ENCODE peak calls at places on chromosomes 5 and 9, in eight cellular contexts. W is GM13977; C is activated CD4-positive, alpha-beta T cell treated with anti-CD3 and anti-CD28 coated beads, Interleukin-2, amount 50 U/mL, for 1 hour; A is T-helper 2 cell; D is stimulated activated naive CD8-positive, alpha-beta T cell treated with anti-CD3 and anti-CD28 coated beads, Interleukin-15, amount 100 ng/mL, for 72 hours; X is activated gamma-delta T cell; E is heart right ventricle; Y is IMR-90. T is an unnamed sample.

GRCh38 chr5:81739283-81739682 is 11.6 kb downstream of the SSBP2 start:
- DNase-seq in W (no peak), C (no peak), A (no peak), D (no peak), X (no peak), E (no peak), Y (no peak), T (no peak)

GRCh38 chr5:88671808-88672499 is 211.0 kb downstream of the MEF2C start:
- DNase-seq in W (no peak), C (no peak), A (no peak), D (no peak), X (no peak), E (no peak), Y (no peak), T (peak)

GRCh38 chr9:132350861-132351315 is 3.9 kb downstream of the SETX start:
- DNase-seq in W (peak), C (no peak), A (no peak), D (no peak), X (no peak), E (no peak), Y (peak), T (no peak)

GRCh38 chr5:143400541-143401252 is 2.8 kb downstream of the NR3C1 start:
- DNase-seq in W (peak), C (no peak), A (no peak), D (no peak), X (no peak), E (peak), Y (peak), T (no peak)

GRCh38 chr5:159430361-159431018 is 100.2 kb upstream of the IL12B start:
- DNase-seq in W (no peak), C (no peak), A (no peak), D (no peak), X (no peak), E (no peak), Y (no peak), T (no peak)

GRCh38 chr5:135364416-135365262 is 34.4 kb downstream of the MACROH2A1 start:
- DNase-seq in W (no peak), C (no peak), A (no peak), D (no peak), X (no peak), E (no peak), Y (no peak), T (no peak)

GRCh38 chr5:56383761-56384160 is 150.6 kb upstream of the ANKRD55 start:
- DNase-seq in W (no peak), C (no peak), A (no peak), D (no peak), X (no peak), E (no peak), Y (no peak), T (no peak)

GRCh38 chr9:94911986-94912635 is 185.6 kb downstream of the AOPEP start:
- DNase-seq in W (no peak), C (no peak), A (no peak), D (no peak), X (no peak), E (peak), Y (no peak), T (no peak)

GRCh38 chr5:177427919-177428573 is 1.6 kb downstream of the GRK6 start:
- DNase-seq in W (no peak), C (no peak), A (no peak), D (peak), X (no peak), E (peak), Y (no peak), T (no peak)

GRCh38 chr5:157160001-157160400 is 6.1 kb downstream of the GARIN3 start:
- DNase-seq in W (no peak), C (peak), A (peak), D (no peak), X (no peak), E (no peak), Y (no peak), T (no peak)

GRCh38 chr9:135857371-135857786 is 50.0 kb downstream of the CAMSAP1 start:
- DNase-seq in W (no peak), C (no peak), A (no peak), D (no peak), X (no peak), E (no peak), Y (peak), T (no peak)

GRCh38 chr5:140926211-140926902 is at the start of gene PCDHAC1:
- DNase-seq in W (no peak), C (no peak), A (no peak), D (peak), X (peak), E (peak), Y (no peak), T (peak)

GRCh38 chr5:50352390-50352789 is 88.7 kb downstream of the EMB start:
- DNase-seq in W (no peak), C (no peak), A (no peak), D (no peak), X (no peak), E (no peak), Y (no peak), T (peak)

GRCh38 chr9:96338299-96338698 is 36.3 kb upstream of the HSD17B3 start:
- DNase-seq in W (no peak), C (no peak), A (no peak), D (no peak), X (no peak), E (no peak), Y (no peak), T (no peak)

GRCh38 chr9:114081441-114082016 is 3.4 kb upstream of the AMBP start:
- DNase-seq in W (no peak), C (no peak), A (no peak), D (no peak), X (no peak), E (no peak), Y (no peak), T (no peak)

GRCh38 chr5:147382776-147383175 is 127.1 kb downstream of the DPYSL3 start:
- DNase-seq in W (no peak), C (no peak), A (no peak), D (no peak), X (no peak), E (no peak), Y (no peak), T (no peak)